ENCODE peak calls at places on chromosome 12, in six cellular contexts. Y is right cardiac atrium; N is heart right ventricle; L is CD8-positive, alpha-beta T cell; A is transverse colon; O is suprapubic skin. K is an unnamed sample.

GRCh38 chr12:34291426-34291901 is 269.2 kb downstream of the ALG10 start:
- DNase-seq in Y (peak; percentile 22), N (no peak), L (no peak), A (peak; percentile 4), O (peak; percentile 66), K (no peak)

GRCh38 chr12:59494617-59495016 is 101.2 kb upstream of the SLC16A7 start:
- DNase-seq in Y (no peak), N (no peak), L (no peak), A (no peak), O (no peak), K (no peak)

GRCh38 chr12:117188961-117189724 is 1.1 kb downstream of the FBXO21 start:
- DNase-seq in Y (no peak), N (peak; percentile 13), L (no peak), A (no peak), O (peak; percentile 74), K (no peak)

GRCh38 chr12:51823875-51824565 is 24.5 kb downstream of the FIGNL2 start:
- DNase-seq in Y (no peak), N (peak; percentile 28), L (peak; percentile 22), A (peak; percentile 34), O (no peak), K (peak; percentile 57)

GRCh38 chr12:20643822-20644221 is 51.3 kb upstream of the SLCO1C1 start:
- DNase-seq in Y (no peak), N (no peak), L (no peak), A (no peak), O (no peak), K (no peak)

GRCh38 chr12:60180298-60180697 is 584.5 kb downstream of the SLC16A7 start:
- DNase-seq in Y (no peak), N (no peak), L (no peak), A (no peak), O (no peak), K (no peak)

GRCh38 chr12:50597200-50598195 is 92.7 kb downstream of the DIP2B start:
- DNase-seq in Y (no peak), N (no peak), L (peak; percentile 52), A (no peak), O (no peak), K (peak; percentile 87)

GRCh38 chr12:79121486-79121885 is 256.9 kb downstream of the SYT1 start:
- DNase-seq in Y (no peak), N (no peak), L (no peak), A (no peak), O (no peak), K (no peak)

GRCh38 chr12:96766232-96766631 is 140.8 kb upstream of the NEDD1 start:
- DNase-seq in Y (no peak), N (no peak), L (no peak), A (no peak), O (no peak), K (no peak)

GRCh38 chr12:79329933-79330332 is 360.8 kb downstream of the PAWR start:
- DNase-seq in Y (no peak), N (no peak), L (no peak), A (no peak), O (no peak), K (peak; percentile 81)

GRCh38 chr12:47742253-47742825 is 16.3 kb downstream of the RAPGEF3 start:
- DNase-seq in Y (peak; percentile 75), N (peak; percentile 45), L (peak; percentile 78), A (peak; percentile 79), O (no peak), K (no peak)

GRCh38 chr12:39102474-39103209 is 197.3 kb upstream of the CPNE8 start:
- DNase-seq in Y (no peak), N (no peak), L (no peak), A (no peak), O (no peak), K (peak; percentile 71)

GRCh38 chr12:130481392-130481879 is 143.7 kb downstream of the PIWIL1 start:
- DNase-seq in Y (no peak), N (no peak), L (no peak), A (no peak), O (no peak), K (no peak)

GRCh38 chr12:14211829-14212455 is 153.5 kb upstream of the ATF7IP start:
- DNase-seq in Y (no peak), N (no peak), L (no peak), A (peak; percentile 61), O (no peak), K (no peak)

GRCh38 chr12:123972448-123973401 is at the start of the genes CCDC92 and ZNF664:
- DNase-seq in Y (peak; percentile 97), N (peak; percentile 92), L (peak; percentile 95), A (peak; percentile 96), O (peak; percentile 87), K (peak; percentile 76)

GRCh38 chr12:123389560-123390351 is 5.8 kb downstream of the KMT5A start:
- DNase-seq in Y (peak; percentile 80), N (peak; percentile 58), L (peak; percentile 28), A (peak; percentile 79), O (peak; percentile 84), K (no peak)

GRCh38 chr12:88035907-88036289 is 6.7 kb upstream of the C12orf50 start:
- DNase-seq in Y (no peak), N (no peak), L (no peak), A (peak; percentile 9), O (no peak), K (peak; percentile 6)

GRCh38 chr12:11795910-11796459 is 146.5 kb downstream of the ETV6 start:
- DNase-seq in Y (no peak), N (no peak), L (no peak), A (no peak), O (no peak), K (peak; percentile 91)

GRCh38 chr12:117076410-117077372 is 22.5 kb downstream of the TESC start:
- DNase-seq in Y (no peak), N (peak; percentile 39), L (no peak), A (no peak), O (no peak), K (peak; percentile 20)

GRCh38 chr12:31833541-31833840 is 104.7 kb upstream of the AMN1 start:
- DNase-seq in Y (no peak), N (no peak), L (no peak), A (no peak), O (no peak), K (no peak)

GRCh38 chr12:14885718-14886201 is at the start of gene MGP:
- DNase-seq in Y (peak; percentile 77), N (peak; percentile 71), L (no peak), A (peak; percentile 29), O (no peak), K (no peak)

GRCh38 chr12:67410667-67411067 is 141.5 kb downstream of the CAND1 start:
- DNase-seq in Y (no peak), N (no peak), L (no peak), A (no peak), O (no peak), K (no peak)

GRCh38 chr12:53735-54095 is 12.9 kb upstream of the IQSEC3 start:
- DNase-seq in Y (no peak), N (no peak), L (no peak), A (no peak), O (no peak), K (no peak)

GRCh38 chr12:12913626-12914388 is 22.4 kb downstream of the GPRC5A start:
- DNase-seq in Y (no peak), N (no peak), L (no peak), A (no peak), O (no peak), K (no peak)

GRCh38 chr12:129911437-129912049 is 7.7 kb upstream of the TMEM132D start:
- DNase-seq in Y (no peak), N (peak; percentile 12), L (no peak), A (peak; percentile 33), O (no peak), K (no peak)

GRCh38 chr12:53781218-53781801 is 29.5 kb upstream of the CISTR start:
- DNase-seq in Y (no peak), N (no peak), L (no peak), A (no peak), O (no peak), K (peak; percentile 41)

GRCh38 chr12:68539615-68539952 is 71.1 kb upstream of the RAP1B start:
- DNase-seq in Y (no peak), N (no peak), L (no peak), A (no peak), O (no peak), K (no peak)
- H3K27ac ChIP-seq in Y (no peak overlapping the region), N (peak overlapping the region; percentile 72), L (peak overlapping the region; percentile 9), A (peak overlapping the region; percentile 49), O (no peak overlapping the region), K (no peak overlapping the region)

DNA sequence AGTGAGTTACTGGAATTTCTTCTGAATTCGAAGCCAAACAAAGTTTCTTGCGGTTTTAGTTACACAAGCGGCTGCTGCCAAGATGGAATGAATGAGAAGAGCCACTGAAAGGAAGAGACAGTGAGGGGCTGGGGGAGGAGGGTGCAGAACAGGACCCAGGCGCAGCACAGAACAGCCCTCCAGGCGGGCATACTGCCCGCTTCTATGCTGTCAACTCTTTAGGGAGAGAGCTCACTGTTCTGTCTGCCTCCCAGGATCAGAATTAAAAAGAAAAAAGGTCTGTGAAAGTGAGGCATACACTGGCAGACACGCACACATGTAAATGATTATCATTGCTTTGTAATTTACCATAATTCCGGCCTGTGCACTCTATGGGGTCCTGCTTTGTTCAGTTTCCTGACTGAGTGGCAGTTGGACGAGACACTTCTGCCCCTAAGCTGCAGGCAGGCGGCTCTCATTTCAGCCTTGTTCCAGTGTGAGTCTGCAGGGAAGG is 231.6 kb downstream of the CACNA1C start:
- DNase-seq in Y (no peak), N (no peak), L (no peak), A (no peak), O (no peak), K (no peak)
- H3K27ac ChIP-seq in Y (no peak overlapping the region), N (peak overlapping the region; percentile 73), L (no peak overlapping the region), A (peak overlapping the region; percentile 84), O (peak overlapping the region; percentile 49), K (no peak overlapping the region)

GRCh38 chr12:94379479-94380113 is 80.1 kb downstream of the CEP83 start:
- DNase-seq in Y (no peak), N (no peak), L (no peak), A (no peak), O (no peak), K (no peak)
- H3K27ac ChIP-seq in Y (no peak overlapping the region), N (no peak overlapping the region), L (no peak overlapping the region), A (no peak overlapping the region), O (no peak overlapping the region), K (no peak overlapping the region)

GRCh38 chr12:109460538-109460937 is 16.6 kb downstream of the KCTD10 start:
- DNase-seq in Y (peak; percentile 67), N (no peak), L (no peak), A (no peak), O (no peak), K (no peak)
- H3K27ac ChIP-seq in Y (peak overlapping the region; percentile 100), N (peak overlapping the region; percentile 94), L (no peak overlapping the region), A (peak overlapping the region; percentile 97), O (peak overlapping the region; percentile 82), K (no peak overlapping the region)